ENCODE peak calls at places on chromosomes 1 and 21, in eight cellular contexts. J is B cell; B is Calu3; F is DND-41; P is brain microvascular endothelial cell; T is fibroblast of pulmonary artery; V is hepatocyte; N is CD4-positive, alpha-beta T cell. M is an unnamed sample.

GRCh38 chr1:47465605-47466004 is 27.8 kb downstream of the FOXD2 start:
- DNase-seq in N (no peak), J (no peak), T (no peak), P (no peak), F (no peak), V (no peak), B (no peak), M (no peak)

GRCh38 chr1:184387871-184388670 is 1.2 kb downstream of the C1orf21 start:
- DNase-seq in P (peak), F (no peak), B (peak), N (no peak), V (peak), J (no peak), T (peak), M (peak)

GRCh38 chr21:26887241-26887640 is 42.0 kb upstream of the ADAMTS1 start:
- DNase-seq in J (no peak), N (no peak), P (peak), B (no peak), F (no peak), V (no peak), T (peak), M (no peak)

GRCh38 chr1:108881369-108881768 is 4.6 kb downstream of the GPSM2 start:
- DNase-seq in F (no peak), B (no peak), P (no peak), J (no peak), T (peak), V (no peak), N (no peak), M (peak)

GRCh38 chr21:22174746-22175145 is 1176.5 kb downstream of the NCAM2 start:
- DNase-seq in P (no peak), T (no peak), B (no peak), J (no peak), V (no peak), F (no peak), N (no peak), M (peak)

GRCh38 chr1:245987222-245987545 is 519.9 kb downstream of the SMYD3 start:
- DNase-seq in T (no peak), B (no peak), N (no peak), P (no peak), J (no peak), V (no peak), F (no peak), M (no peak)

GRCh38 chr21:45457161-45457831 is 52.3 kb downstream of the COL18A1 start:
- DNase-seq in T (no peak), F (no peak), J (no peak), P (no peak), N (no peak), V (no peak), B (no peak), M (no peak)

GRCh38 chr1:108125312-108126138 is 74.6 kb downstream of the SLC25A24 start:
- DNase-seq in F (peak), T (peak), P (peak), V (peak), J (peak), B (peak), N (peak), M (peak)

GRCh38 chr1:86155807-86156561 is 588 bp downstream of the COL24A1 start:
- DNase-seq in V (peak), B (peak), N (no peak), J (no peak), F (no peak), T (peak), P (no peak), M (no peak)

GRCh38 chr1:119186471-119186870 is 46.0 kb upstream of the WARS2 start:
- DNase-seq in B (no peak), V (no peak), T (no peak), N (no peak), J (no peak), P (no peak), F (no peak), M (no peak)

GRCh38 chr1:96536576-96536975 is 185.0 kb upstream of the PTBP2 start:
- DNase-seq in T (peak), P (peak), B (no peak), N (no peak), V (no peak), F (no peak), J (no peak), M (no peak)

GRCh38 chr1:1144843-1145546 is 28.7 kb upstream of the TTLL10 start:
- DNase-seq in J (no peak), B (no peak), P (no peak), N (no peak), F (no peak), V (no peak), T (no peak), M (no peak)

GRCh38 chr1:41498391-41498790 is 13.9 kb upstream of the EDN2 start:
- DNase-seq in T (no peak), B (no peak), J (no peak), N (no peak), F (no peak), V (no peak), P (no peak), M (no peak)

GRCh38 chr1:160837558-160838205 is 25.0 kb downstream of the CD244 start:
- DNase-seq in B (peak), F (peak), T (peak), J (peak), P (peak), N (peak), V (no peak), M (no peak)

GRCh38 chr1:116738673-116739370 is 15.4 kb upstream of the CD2 start:
- DNase-seq in N (peak), B (no peak), P (no peak), T (no peak), V (no peak), J (peak), F (no peak), M (no peak)

GRCh38 chr21:31612889-31613785 is 46.4 kb upstream of the SOD1 start:
- DNase-seq in N (no peak), P (peak), V (no peak), J (no peak), B (no peak), T (no peak), F (no peak), M (no peak)

GRCh38 chr21:44909719-44910118 is 11.0 kb downstream of the ITGB2 start:
- DNase-seq in V (no peak), B (no peak), T (no peak), N (no peak), F (no peak), P (no peak), J (no peak), M (no peak)

GRCh38 chr1:162070094-162070748 is 730 bp downstream of the NOS1AP start:
- DNase-seq in T (no peak), J (no peak), B (peak), V (peak), P (no peak), F (no peak), N (peak), M (peak)

GRCh38 chr1:39663559-39663958 is 8.3 kb downstream of the NT5C1A start:
- DNase-seq in F (no peak), J (no peak), N (no peak), T (no peak), V (no peak), P (no peak), B (no peak), M (no peak)

GRCh38 chr1:18635833-18636671 is 5.4 kb downstream of the PAX7 start:
- DNase-seq in N (no peak), J (no peak), F (no peak), B (no peak), P (no peak), T (no peak), V (no peak), M (peak)

GRCh38 chr1:240468616-240469015 is 143.3 kb downstream of the GREM2 start:
- DNase-seq in J (no peak), F (no peak), B (no peak), P (no peak), V (no peak), N (no peak), T (peak), M (no peak)

GRCh38 chr21:44414291-44415072 is 40.8 kb upstream of the LRRC3 start:
- DNase-seq in J (no peak), B (no peak), V (no peak), P (no peak), N (no peak), F (no peak), T (no peak), M (no peak)

GRCh38 chr1:45043094-45043493 is 31.0 kb downstream of the UROD start:
- DNase-seq in V (no peak), N (no peak), T (no peak), P (no peak), B (no peak), J (no peak), F (no peak), M (no peak)

GRCh38 chr1:108316545-108316944 is 72.7 kb upstream of the NBPF4 start:
- DNase-seq in T (peak), V (no peak), B (peak), F (no peak), J (no peak), P (no peak), N (no peak), M (no peak)

GRCh38 chr1:230541306-230541705 is 101.0 kb upstream of the COG2 start:
- DNase-seq in F (no peak), J (no peak), T (no peak), B (no peak), V (no peak), P (no peak), N (no peak), M (no peak)

GRCh38 chr1:11787251-11787803 is 18.4 kb downstream of the MTHFR start:
- DNase-seq in B (peak), P (no peak), T (peak), N (no peak), J (no peak), V (peak), F (no peak), M (peak)

GRCh38 chr1:81699234-81699633 is 101.5 kb upstream of the ADGRL2 start:
- DNase-seq in T (peak), J (no peak), V (peak), N (no peak), F (no peak), P (peak), B (peak), M (peak)

GRCh38 chr1:12409676-12410075 is 179.8 kb downstream of the VPS13D start:
- DNase-seq in V (peak), B (no peak), P (peak), T (no peak), F (no peak), N (no peak), J (no peak), M (no peak)

GRCh38 chr1:39170731-39171375 is 33.6 kb upstream of the MACF1 start:
- DNase-seq in P (no peak), F (no peak), J (no peak), B (no peak), N (no peak), T (no peak), V (no peak), M (no peak)

GRCh38 chr1:246450485-246451251 is 56.4 kb downstream of the SMYD3 start:
- DNase-seq in F (no peak), T (peak), B (no peak), J (no peak), P (no peak), N (no peak), V (peak), M (peak)

GRCh38 chr1:189899686-189900495 is 577.8 kb downstream of the BRINP3 start:
- DNase-seq in V (no peak), P (no peak), B (no peak), F (no peak), N (no peak), J (no peak), T (no peak), M (no peak)

GRCh38 chr1:27603962-27604578 is at the start of gene AHDC1:
- DNase-seq in J (peak), F (peak), P (peak), N (peak), B (peak), V (peak), T (peak), M (peak)

GRCh38 chr1:154945160-154945961 is 8.8 kb upstream of the PMVK start:
- DNase-seq in P (no peak), F (no peak), B (no peak), N (no peak), V (no peak), T (no peak), J (no peak), M (no peak)

GRCh38 chr1:225933072-225933471 is 7.9 kb downstream of the LEFTY2 start:
- DNase-seq in N (no peak), F (no peak), P (peak), V (no peak), J (no peak), T (peak), B (no peak), M (no peak)

DNA sequence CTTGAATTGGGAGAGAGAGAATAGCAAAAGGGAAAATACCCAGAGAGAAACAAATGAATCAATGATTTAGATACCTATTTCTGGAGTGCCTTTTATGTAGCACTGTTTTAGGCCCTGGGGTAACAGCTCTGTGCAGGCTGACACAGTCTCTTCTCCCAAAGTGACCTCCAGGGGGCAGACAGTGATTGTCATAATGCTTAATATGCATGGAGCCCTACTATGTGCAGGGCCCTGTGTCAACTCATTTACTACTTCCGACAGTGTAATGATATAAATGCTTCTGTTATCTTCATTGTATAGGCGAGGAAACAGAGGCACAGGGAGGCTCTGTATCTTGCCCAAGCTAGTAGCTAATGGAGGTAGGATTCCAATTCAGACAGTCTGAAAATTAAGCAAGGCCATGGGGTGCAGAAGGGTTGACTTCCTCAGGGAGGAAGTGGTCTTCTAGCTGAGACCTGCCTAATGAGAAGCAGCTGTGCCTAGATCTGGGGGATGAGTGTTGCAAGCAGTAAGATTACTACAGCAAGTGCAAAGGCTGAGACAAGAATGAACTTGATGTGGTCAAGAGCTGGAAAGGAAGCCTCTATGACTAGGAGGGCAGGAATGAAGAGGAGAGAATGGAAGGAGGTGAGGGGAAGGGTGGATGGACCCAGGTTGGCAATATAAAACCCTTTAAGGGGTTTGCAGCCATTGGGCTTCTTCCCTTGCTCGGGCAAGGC is 16.2 kb upstream of the SERINC2 start:
- DNase-seq in B (peak), V (no peak), F (peak), N (no peak), P (peak), J (no peak), T (peak), M (peak)
- TF ChIP-seq CTCF in B (peak), V (peak), F (peak), N (peak), P (peak), J (peak), T (peak), M (peak)

GRCh38 chr1:201702936-201703335 is 126.0 kb upstream of the IPO9 start:
- DNase-seq in J (no peak), V (peak), F (no peak), T (no peak), P (no peak), B (no peak), N (no peak), M (no peak)

GRCh38 chr1:201705389-201705788 is 123.6 kb upstream of the IPO9 start:
- DNase-seq in J (no peak), F (no peak), B (no peak), N (no peak), P (no peak), V (no peak), T (no peak), M (no peak)

GRCh38 chr1:201706109-201706508 is 122.8 kb upstream of the IPO9 start:
- DNase-seq in P (no peak), T (no peak), N (no peak), B (no peak), J (no peak), F (no peak), V (no peak), M (no peak)

GRCh38 chr1:201703646-201704438 is 125.1 kb upstream of the IPO9 start:
- DNase-seq in V (peak), F (peak), J (no peak), B (peak), P (peak), T (peak), N (peak), M (peak)

GRCh38 chr1:201704439-201704792 is 124.5 kb upstream of the IPO9 start:
- DNase-seq in V (no peak), B (no peak), F (no peak), N (no peak), J (no peak), T (no peak), P (no peak), M (no peak)
- TF ChIP-seq CTCF in V (no peak), B (no peak), F (no peak), N (peak), J (peak), T (no peak), P (no peak), M (peak)

DNA sequence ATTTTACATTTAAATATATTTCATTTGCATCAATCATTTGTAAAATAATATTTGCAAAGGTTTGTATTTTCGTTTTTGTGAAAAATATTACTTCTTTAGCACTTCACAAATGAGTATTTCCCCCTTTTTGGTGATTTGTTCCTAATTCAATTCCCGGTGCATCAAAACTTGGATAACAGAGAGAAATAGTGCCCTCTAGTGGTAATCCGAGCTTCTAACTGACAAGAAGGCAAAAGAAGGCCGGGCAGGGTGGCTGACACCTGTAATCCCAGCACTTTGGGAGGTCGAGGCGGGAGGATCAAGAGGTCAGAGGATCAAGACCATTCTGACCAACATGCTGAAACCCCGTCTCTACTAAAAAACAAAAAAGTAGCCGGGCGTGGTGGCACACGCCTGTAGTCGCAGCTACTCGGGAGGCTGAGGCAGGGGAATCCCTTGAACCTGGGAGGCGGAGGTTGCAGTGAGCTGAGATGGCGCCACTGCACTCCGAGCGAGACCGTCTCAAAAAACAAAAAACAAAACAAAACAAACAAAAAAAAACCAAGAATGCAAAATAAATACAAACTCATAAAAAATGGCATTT is 137.7 kb downstream of the COL11A1 start:
- DNase-seq in P (peak), F (peak), B (peak), V (peak), J (no peak), T (peak), N (no peak), M (peak)
- TF ChIP-seq CTCF in P (peak), F (peak), B (no peak), V (peak), J (peak), T (peak), N (no peak), M (peak)

GRCh38 chr1:183328371-183328770 is 89.8 kb downstream of the NMNAT2 start:
- DNase-seq in T (no peak), B (no peak), F (no peak), V (no peak), N (no peak), J (no peak), P (no peak), M (no peak)

GRCh38 chr1:183327429-183328290 is 90.5 kb downstream of the NMNAT2 start:
- DNase-seq in T (no peak), J (no peak), B (no peak), F (no peak), N (no peak), P (no peak), V (no peak), M (no peak)

GRCh38 chr1:183330335-183330734 is 87.8 kb downstream of the NMNAT2 start:
- DNase-seq in N (no peak), F (no peak), B (no peak), J (no peak), T (no peak), P (no peak), V (no peak), M (no peak)

DNA sequence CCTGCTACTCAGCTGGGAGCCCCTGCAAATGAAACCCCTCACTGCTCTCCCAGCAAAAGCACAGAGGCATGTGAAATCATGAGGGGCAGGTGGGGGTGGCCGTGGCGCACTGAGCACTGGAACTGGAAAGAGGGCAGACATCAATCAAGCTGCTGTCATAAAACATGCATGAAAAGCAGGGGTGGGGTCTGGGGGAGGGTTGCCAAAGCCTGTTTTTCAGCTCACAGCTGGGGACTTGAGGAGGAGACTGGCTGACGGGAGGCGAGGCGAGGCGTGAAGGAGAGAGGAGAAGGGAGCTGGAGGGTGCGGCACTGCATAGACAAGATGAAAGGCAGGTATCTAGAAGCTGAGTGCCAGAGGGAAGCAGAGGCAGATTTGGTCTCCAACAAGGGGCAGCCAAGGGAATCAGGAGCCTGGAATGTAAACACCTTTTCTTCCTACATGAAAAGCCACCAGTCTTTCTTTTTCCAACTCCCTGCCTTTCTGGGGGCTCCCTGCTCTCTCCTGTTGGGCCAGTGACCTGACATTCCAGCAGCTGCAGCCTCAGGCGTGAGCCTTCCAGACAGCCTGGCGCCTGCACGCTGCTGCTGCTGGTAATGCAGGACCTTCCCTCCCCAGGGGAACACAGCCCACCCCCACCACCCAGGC is 87.0 kb downstream of the NMNAT2 start:
- DNase-seq in P (no peak), V (peak), T (no peak), B (peak), N (no peak), J (no peak), F (no peak), M (no peak)
- TF ChIP-seq CTCF in P (peak), V (peak), T (no peak), B (no peak), N (no peak), J (no peak), F (no peak), M (no peak)

GRCh38 chr1:24911651-24912144 is 18.4 kb downstream of the RUNX3 start:
- DNase-seq in B (no peak), V (no peak), F (no peak), N (no peak), J (no peak), P (no peak), T (no peak), M (no peak)

GRCh38 chr1:24912359-24913273 is 17.5 kb downstream of the RUNX3 start:
- DNase-seq in V (no peak), P (no peak), F (no peak), B (no peak), N (no peak), J (no peak), T (no peak), M (no peak)

GRCh38 chr1:24910210-24910609 is 19.9 kb downstream of the RUNX3 start:
- DNase-seq in P (no peak), F (no peak), N (no peak), J (no peak), T (no peak), B (no peak), V (no peak), M (no peak)

GRCh38 chr1:24909388-24909898 is 20.6 kb downstream of the RUNX3 start:
- DNase-seq in T (peak), V (peak), F (no peak), B (peak), J (no peak), P (peak), N (no peak), M (no peak)

GRCh38 chr1:24910751-24911650 is 19.1 kb downstream of the RUNX3 start:
- DNase-seq in B (no peak), P (peak), F (no peak), V (peak), J (no peak), T (no peak), N (peak), M (no peak)
- TF ChIP-seq CTCF in B (no peak), P (no peak), F (no peak), V (no peak), J (no peak), T (no peak), N (no peak), M (no peak)